ENCODE peak calls at places on chromosomes 2 and 18, in five cellular contexts. V is A549, X is HCT116, E is GM12878, O is endothelial cell of umbilical vein. I is an unnamed sample.

GRCh38 chr2:176642074-176642473 is 372.8 kb downstream of the MTX2 start:
- DNase-seq in X (no peak), E (peak; percentile 23), V (no peak), O (no peak), I (peak; percentile 82)

GRCh38 chr2:43360137-43360536 is 133.7 kb upstream of the ZFP36L2 start:
- DNase-seq in E (no peak), O (no peak), X (no peak), V (no peak), I (no peak)

GRCh38 chr2:241820625-241821384 is 11.8 kb downstream of the NEU4 start:
- DNase-seq in V (no peak), E (no peak), X (no peak), O (no peak), I (no peak)

GRCh38 chr18:42883177-42883576 is 232.3 kb downstream of the RIT2 start:
- DNase-seq in V (no peak), O (no peak), X (no peak), E (no peak), I (no peak)

GRCh38 chr2:216144372-216144771 is 35.2 kb downstream of the XRCC5 start:
- DNase-seq in O (no peak), E (no peak), X (no peak), V (no peak), I (no peak)

GRCh38 chr2:136920652-136921333 is 155.4 kb downstream of the THSD7B start:
- DNase-seq in O (no peak), V (no peak), E (no peak), X (no peak), I (no peak)

GRCh38 chr2:72985891-72986683 is 68.8 kb downstream of the EMX1 start:
- DNase-seq in V (no peak), O (no peak), E (no peak), X (no peak), I (no peak)

GRCh38 chr2:190840572-190841172 is 39.9 kb upstream of the GLS start:
- DNase-seq in X (no peak), V (no peak), O (peak; percentile 31), E (no peak), I (no peak)

GRCh38 chr2:44869761-44870160 is 71.7 kb upstream of the SIX3 start:
- DNase-seq in O (no peak), E (no peak), X (no peak), V (no peak), I (no peak)

GRCh38 chr2:240603081-240603835 is 16.7 kb downstream of the CAPN10 start:
- DNase-seq in X (no peak), O (no peak), E (no peak), V (no peak), I (no peak)

GRCh38 chr2:105188343-105188742 is 53.2 kb upstream of the GPR45 start:
- DNase-seq in E (no peak), X (no peak), V (no peak), O (no peak), I (no peak)

GRCh38 chr2:202154613-202155281 is 81.7 kb downstream of the KIAA2012 start:
- DNase-seq in X (no peak), O (no peak), E (no peak), V (no peak), I (no peak)

GRCh38 chr2:85162746-85163301 is 29.6 kb downstream of the TCF7L1 start:
- DNase-seq in E (no peak), V (no peak), O (no peak), X (no peak), I (no peak)

GRCh38 chr2:53744395-53745065 is 23.1 kb upstream of the CHAC2 start:
- DNase-seq in O (no peak), X (no peak), E (no peak), V (no peak), I (no peak)

GRCh38 chr2:203240491-203240890 is 1.7 kb downstream of the CYP20A1 start:
- DNase-seq in V (no peak), O (no peak), X (no peak), E (no peak), I (no peak)

GRCh38 chr2:3611136-3611535 is 16.2 kb downstream of the COLEC11 start:
- DNase-seq in X (no peak), E (no peak), O (no peak), V (no peak), I (no peak)

GRCh38 chr2:236968101-236968886 is 117.4 kb upstream of the COPS8 start:
- DNase-seq in X (no peak), V (no peak), O (no peak), E (peak; percentile 9), I (no peak)

GRCh38 chr2:160700006-160700405 is 206.4 kb upstream of the RBMS1 start:
- DNase-seq in V (no peak), X (no peak), O (peak; percentile 54), E (no peak), I (no peak)

GRCh38 chr18:46096651-46097300 is 1.3 kb downstream of the ATP5F1A start:
- DNase-seq in O (no peak), V (peak; percentile 15), X (no peak), E (no peak), I (no peak)

GRCh38 chr18:32470713-32471633 is at the start of gene GAREM1:
- DNase-seq in V (peak; percentile 92), E (peak; percentile 21), O (peak; percentile 98), X (peak; percentile 87), I (peak; percentile 75)

GRCh38 chr2:151560289-151560688 is 150.6 kb downstream of the RIF1 start:
- DNase-seq in X (no peak), O (peak; percentile 25), V (peak; percentile 30), E (no peak), I (no peak)

GRCh38 chr2:62501794-62502500 is 4.0 kb downstream of the TMEM17 start:
- DNase-seq in O (no peak), X (no peak), E (no peak), V (peak; percentile 82), I (no peak)

GRCh38 chr18:79476031-79476917 is 80.5 kb downstream of the NFATC1 start:
- DNase-seq in X (no peak), V (no peak), O (no peak), E (no peak), I (no peak)

GRCh38 chr2:60100034-60100433 is 453.4 kb downstream of the BCL11A start:
- DNase-seq in O (no peak), V (no peak), E (no peak), X (no peak), I (no peak)

GRCh38 chr2:184072470-184072869 is 525.9 kb upstream of the ZNF804A start:
- DNase-seq in X (no peak), V (no peak), O (no peak), E (no peak), I (no peak)

GRCh38 chr2:86621290-86621943 is 2.2 kb downstream of the RNF103 start:
- DNase-seq in O (peak; percentile 72), V (no peak), X (no peak), E (no peak), I (no peak)

GRCh38 chr18:62413189-62413588 is 88.1 kb downstream of the TNFRSF11A start:
- DNase-seq in O (no peak), E (no peak), V (no peak), X (no peak), I (no peak)

DNA sequence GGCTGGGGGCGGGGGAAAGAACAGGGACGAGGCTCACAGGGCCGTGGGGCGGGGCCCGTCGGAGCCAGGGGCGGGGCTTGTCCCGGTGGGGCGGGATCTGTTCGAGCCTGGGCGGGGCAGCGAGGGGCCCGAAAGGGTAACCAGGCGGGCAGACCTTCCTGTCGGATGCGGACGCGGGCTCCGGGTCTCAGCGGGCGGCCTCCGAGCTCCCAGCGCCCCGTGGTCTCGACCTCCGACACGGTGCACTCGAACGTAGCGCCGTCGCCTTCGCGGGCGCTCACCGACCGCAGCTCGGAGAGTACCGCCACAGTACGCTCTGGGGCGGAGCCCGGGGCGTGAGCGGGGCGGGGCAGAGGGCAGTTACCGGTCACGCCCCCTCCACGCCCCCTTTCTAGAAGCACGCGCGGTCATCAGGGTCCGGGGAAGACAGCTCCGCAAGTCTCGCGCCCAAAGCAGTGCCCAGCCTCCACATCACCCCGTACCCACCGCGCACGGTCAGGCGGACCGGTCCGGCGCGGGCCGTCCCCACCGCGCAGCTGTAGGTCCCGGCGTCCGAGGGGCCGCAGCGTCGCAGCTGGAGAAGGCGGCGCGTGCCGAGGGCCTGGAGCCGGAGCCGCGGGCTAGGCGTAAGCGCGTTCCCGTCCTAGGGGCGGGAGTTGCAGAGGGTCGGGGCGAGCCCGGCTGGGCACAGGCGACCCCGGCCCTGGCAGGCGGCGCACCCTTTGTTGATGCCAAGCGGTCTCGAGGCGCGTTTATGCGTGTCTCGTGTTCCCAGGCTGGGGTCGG is 8.7 kb downstream of the TMEM198 start:
- DNase-seq in O (peak; percentile 78), E (no peak), X (peak; percentile 64), V (peak; percentile 75), I (peak; percentile 82)
- TF ChIP-seq POLR2A in O (no peak), E (no peak), X (no peak), V (peak; percentile 31), I (peak; percentile 9)

DNA sequence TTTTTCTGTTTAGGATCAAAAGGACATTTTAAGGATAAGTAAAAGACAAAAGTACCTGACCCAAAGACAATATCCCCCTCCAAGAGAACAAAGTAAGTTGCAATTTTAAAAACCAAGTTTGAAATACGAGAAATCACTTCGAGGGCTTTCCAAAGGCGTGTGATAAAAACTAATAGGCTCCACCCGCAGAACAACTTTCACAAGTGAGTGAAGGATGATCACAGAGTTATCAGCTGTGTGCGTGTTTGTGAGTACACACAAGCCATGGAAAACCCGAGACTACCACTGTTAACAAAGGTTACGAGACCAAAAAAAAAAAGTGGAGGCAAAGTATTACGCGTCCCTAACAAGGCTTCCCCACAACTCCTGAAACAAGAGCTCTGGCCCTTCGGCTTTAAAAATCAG is 776 bp downstream of the SMAD2 start:
- DNase-seq in V (no peak), O (no peak), E (no peak), X (no peak), I (no peak)
- TF ChIP-seq POLR2A in V (no peak), O (peak; percentile 35), E (no peak), X (no peak), I (no peak)

GRCh38 chr18:13380671-13381070 is 162.1 kb downstream of the LDLRAD4 start:
- DNase-seq in O (no peak), E (no peak), X (no peak), V (no peak), I (no peak)

GRCh38 chr18:13381331-13381730 is 162.8 kb downstream of the LDLRAD4 start:
- DNase-seq in V (no peak), O (no peak), X (no peak), E (no peak), I (no peak)

GRCh38 chr18:13381907-13382682 is 163.5 kb downstream of the LDLRAD4 start:
- DNase-seq in E (no peak), X (no peak), V (peak; percentile 4), O (peak; percentile 94), I (no peak)

GRCh38 chr18:13382990-13383821 is 164.6 kb downstream of the LDLRAD4 start:
- DNase-seq in E (no peak), X (no peak), V (no peak), O (no peak), I (no peak)

GRCh38 chr18:13382683-13382989 is 164.1 kb downstream of the LDLRAD4 start:
- DNase-seq in X (no peak), E (no peak), V (no peak), O (no peak), I (no peak)
- TF ChIP-seq POLR2A in X (no peak), E (no peak), V (no peak), O (no peak), I (no peak)

DNA sequence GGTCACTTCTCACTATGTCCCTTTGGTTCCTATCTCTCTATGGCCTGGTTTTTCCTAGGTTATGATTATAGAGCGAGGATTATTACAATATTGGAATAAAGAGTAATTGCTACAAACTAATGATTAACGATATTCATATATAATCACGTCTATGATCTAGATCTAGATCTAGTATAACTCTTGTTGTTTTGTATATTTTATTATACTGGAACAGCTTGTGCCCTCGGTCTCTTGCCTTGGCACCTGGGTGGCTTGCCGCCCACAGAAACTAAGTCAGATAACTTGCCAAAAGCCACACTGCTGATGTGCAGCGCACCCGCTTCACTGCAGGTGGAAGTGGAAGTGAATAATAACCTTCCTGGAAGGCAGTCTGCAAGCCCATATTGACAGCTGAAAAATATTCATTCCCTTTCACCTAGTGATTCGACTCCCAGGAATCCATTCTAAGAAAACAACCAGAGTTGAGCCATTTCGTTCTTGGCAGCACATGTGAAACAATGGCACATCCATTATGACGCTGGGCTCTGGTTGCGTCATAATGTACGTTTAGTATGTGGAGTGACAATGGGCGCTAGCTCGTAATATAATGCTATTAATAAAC is 725 bp upstream of the ANKRD53 start:
- DNase-seq in V (no peak), E (no peak), O (peak; percentile 35), X (no peak), I (no peak)
- TF ChIP-seq POLR2A in V (no peak), E (no peak), O (no peak), X (no peak), I (no peak)